ENCODE peak calls at places on chromosomes 5 and 9, in nine cellular contexts. S is dermis microvascular lymphatic vessel endothelial cell, I is T-helper 2 cell, A is GM04504, K is fibroblast of pulmonary artery, T is NCI-H2081, F is kidney tubule cell, R is OCI-LY7, Y is EL. L is an unnamed sample.

GRCh38 chr5:368162-369084 is 46.9 kb downstream of the AHRR start:
- DNase-seq in S (no peak), I (no peak), A (peak; percentile 75), K (peak; percentile 72), T (no peak), F (no peak), R (peak; percentile 24), Y (peak; percentile 97), L (no peak)

GRCh38 chr5:151219138-151219537 is 4.8 kb downstream of the CCDC69 start:
- DNase-seq in S (no peak), I (no peak), A (no peak), K (no peak), T (no peak), F (no peak), R (no peak), Y (no peak), L (no peak)

GRCh38 chr9:100587375-100587774 is 9.5 kb downstream of the CAVIN4 start:
- DNase-seq in S (peak; percentile 94), I (no peak), A (no peak), K (peak; percentile 74), T (no peak), F (peak; percentile 65), R (no peak), Y (peak; percentile 18), L (no peak)

GRCh38 chr5:59218424-59219045 is 635.7 kb downstream of the RAB3C start:
- DNase-seq in S (peak; percentile 26), I (no peak), A (no peak), K (peak; percentile 36), T (no peak), F (peak; percentile 29), R (peak; percentile 7), Y (no peak), L (no peak)

GRCh38 chr5:165321912-165322311 is 1816.5 kb downstream of the MAT2B start:
- DNase-seq in S (no peak), I (no peak), A (no peak), K (peak; percentile 65), T (no peak), F (peak; percentile 35), R (no peak), Y (no peak), L (no peak)

GRCh38 chr9:97711223-97711626 is 14.1 kb upstream of the XPA start:
- DNase-seq in S (no peak), I (no peak), A (no peak), K (no peak), T (no peak), F (no peak), R (no peak), Y (no peak), L (no peak)

GRCh38 chr5:169576181-169576598 is 7.4 kb upstream of the SPDL1 start:
- DNase-seq in S (no peak), I (no peak), A (peak; percentile 88), K (peak; percentile 91), T (no peak), F (peak; percentile 85), R (no peak), Y (peak; percentile 91), L (no peak)

GRCh38 chr9:126554292-126554691 is 59.4 kb upstream of the LMX1B start:
- DNase-seq in S (no peak), I (no peak), A (no peak), K (no peak), T (no peak), F (no peak), R (no peak), Y (no peak), L (no peak)

GRCh38 chr9:21576331-21577189 is 94.4 kb upstream of the IFNE start:
- DNase-seq in S (peak; percentile 82), I (peak; percentile 16), A (peak; percentile 79), K (peak; percentile 94), T (no peak), F (peak; percentile 96), R (no peak), Y (peak; percentile 94), L (peak; percentile 37)

GRCh38 chr9:115088856-115089255 is 29.1 kb downstream of the TNC start:
- DNase-seq in S (no peak), I (no peak), A (no peak), K (peak; percentile 5), T (no peak), F (no peak), R (no peak), Y (no peak), L (no peak)

GRCh38 chr9:130995399-130995941 is 13.5 kb upstream of the LAMC3 start:
- DNase-seq in S (peak; percentile 31), I (no peak), A (no peak), K (peak; percentile 58), T (no peak), F (peak; percentile 72), R (peak; percentile 3), Y (peak; percentile 67), L (no peak)

GRCh38 chr9:18710089-18710488 is 236.1 kb downstream of the ADAMTSL1 start:
- DNase-seq in S (no peak), I (no peak), A (no peak), K (no peak), T (no peak), F (no peak), R (no peak), Y (peak; percentile 38), L (no peak)

GRCh38 chr5:112691758-112692157 is 45.9 kb upstream of the APC start:
- DNase-seq in S (peak; percentile 54), I (no peak), A (no peak), K (peak; percentile 71), T (no peak), F (peak; percentile 38), R (peak; percentile 71), Y (no peak), L (no peak)

GRCh38 chr5:96143450-96143849 is 181.8 kb upstream of the ELL2 start:
- DNase-seq in S (no peak), I (no peak), A (peak; percentile 25), K (no peak), T (no peak), F (no peak), R (no peak), Y (peak; percentile 34), L (no peak)

GRCh38 chr5:88676637-88677481 is 206.1 kb downstream of the MEF2C start:
- DNase-seq in S (no peak), I (no peak), A (no peak), K (no peak), T (no peak), F (no peak), R (no peak), Y (no peak), L (no peak)

GRCh38 chr9:133119461-133120342 is 1.3 kb downstream of the RALGDS start:
- DNase-seq in S (peak; percentile 40), I (no peak), A (no peak), K (no peak), T (no peak), F (no peak), R (no peak), Y (no peak), L (no peak)

GRCh38 chr5:154260224-154260859 is 69.8 kb downstream of the GALNT10 start:
- DNase-seq in S (no peak), I (no peak), A (no peak), K (peak; percentile 28), T (no peak), F (no peak), R (no peak), Y (no peak), L (no peak)

GRCh38 chr5:8908055-8908683 is 637.7 kb downstream of the SEMA5A start:
- DNase-seq in S (peak; percentile 5), I (no peak), A (no peak), K (peak; percentile 45), T (peak; percentile 17), F (peak; percentile 49), R (peak; percentile 39), Y (peak; percentile 59), L (no peak)

GRCh38 chr5:138660051-138660572 is 84.9 kb upstream of the HSPA9 start:
- DNase-seq in S (no peak), I (no peak), A (no peak), K (no peak), T (no peak), F (no peak), R (no peak), Y (no peak), L (no peak)

GRCh38 chr5:174166231-174167079 is 120.9 kb downstream of the NSG2 start:
- DNase-seq in S (no peak), I (no peak), A (no peak), K (no peak), T (no peak), F (no peak), R (no peak), Y (no peak), L (no peak)

GRCh38 chr5:79235578-79236363 is at the start of gene JMY:
- DNase-seq in S (peak; percentile 85), I (peak; percentile 77), A (peak; percentile 60), K (peak; percentile 86), T (peak; percentile 76), F (peak; percentile 92), R (peak; percentile 87), Y (peak; percentile 87), L (peak; percentile 84)

GRCh38 chr5:112973904-112974303 is 2.7 kb upstream of the DCP2 start:
- DNase-seq in S (no peak), I (no peak), A (no peak), K (no peak), T (no peak), F (peak; percentile 40), R (no peak), Y (no peak), L (no peak)

GRCh38 chr9:110579763-110580255 is 268 bp upstream of the SVEP1 start:
- DNase-seq in S (no peak), I (no peak), A (peak; percentile 67), K (peak; percentile 55), T (no peak), F (no peak), R (no peak), Y (peak; percentile 80), L (no peak)

GRCh38 chr9:22238809-22239684 is 207.6 kb upstream of the DMRTA1 start:
- DNase-seq in S (peak; percentile 57), I (no peak), A (no peak), K (peak; percentile 75), T (peak; percentile 16), F (peak; percentile 84), R (peak; percentile 75), Y (peak; percentile 68), L (no peak)

GRCh38 chr5:146825033-146825432 is 53.5 kb downstream of the PPP2R2B start:
- DNase-seq in S (peak; percentile 20), I (no peak), A (peak; percentile 3), K (peak; percentile 53), T (no peak), F (peak; percentile 39), R (no peak), Y (peak; percentile 37), L (peak; percentile 15)

GRCh38 chr5:15026011-15026481 is 154.5 kb upstream of the ANKH start:
- DNase-seq in S (no peak), I (no peak), A (no peak), K (peak; percentile 33), T (no peak), F (peak; percentile 25), R (no peak), Y (peak; percentile 29), L (no peak)

GRCh38 chr5:37132646-37133045 is 116.5 kb downstream of the CPLANE1 start:
- DNase-seq in S (no peak), I (no peak), A (no peak), K (peak; percentile 27), T (no peak), F (no peak), R (no peak), Y (peak; percentile 26), L (no peak)

GRCh38 chr5:151002250-151002649 is 18.1 kb upstream of the GPX3 start:
- DNase-seq in S (peak; percentile 54), I (no peak), A (no peak), K (peak; percentile 64), T (peak; percentile 23), F (peak; percentile 64), R (peak; percentile 24), Y (peak; percentile 58), L (no peak)

GRCh38 chr5:161851691-161852299 is 3.9 kb downstream of the GABRA1 start:
- DNase-seq in S (no peak), I (no peak), A (no peak), K (no peak), T (no peak), F (peak; percentile 10), R (peak; percentile 2), Y (no peak), L (no peak)

GRCh38 chr9:69542048-69542447 is 130.1 kb downstream of the APBA1 start:
- DNase-seq in S (no peak), I (no peak), A (no peak), K (no peak), T (no peak), F (no peak), R (no peak), Y (no peak), L (no peak)

GRCh38 chr9:80878556-80878955 is 810.8 kb downstream of the TLE1 start:
- DNase-seq in S (no peak), I (no peak), A (no peak), K (peak; percentile 25), T (no peak), F (no peak), R (no peak), Y (peak; percentile 64), L (no peak)

L was measured in naive thymus-derived CD8-positive, alpha-beta T cell.